ENCODE peak calls at places on chromosomes 16 and 17, in six cellular contexts. One of them, this sample, is unnamed.
A peak's percentile ranks its signal among the peaks of the same experiment; 100 is the strongest.

GRCh38 chr17:47199627-47200324 is 9.4 kb upstream of the MYL4 start:
- DNase-seq in HepG2: no peak
- DNase-seq in A549: no peak
- DNase-seq in GM12878: no peak
- DNase-seq in H1: no peak
- DNase-seq in IMR-90: no peak
- DNase-seq in this sample: no peak

GRCh38 chr16:13892301-13892700 is 27.7 kb upstream of the ERCC4 start:
- DNase-seq in A549: no peak
- DNase-seq in IMR-90: no peak
- DNase-seq in GM12878: no peak
- DNase-seq in HepG2: no peak
- DNase-seq in H1: no peak
- DNase-seq in this sample: no peak

GRCh38 chr17:6548578-6549330 is 7.6 kb downstream of the PITPNM3 start:
- DNase-seq in IMR-90: no peak
- DNase-seq in A549: no peak
- DNase-seq in H1: no peak
- DNase-seq in GM12878: peak; percentile 28
- DNase-seq in HepG2: peak; percentile 53
- DNase-seq in this sample: no peak

GRCh38 chr16:54657709-54658102 is 273.0 kb upstream of the IRX5 start:
- DNase-seq in HepG2: no peak
- DNase-seq in IMR-90: no peak
- DNase-seq in H1: no peak
- DNase-seq in A549: no peak
- DNase-seq in GM12878: no peak
- DNase-seq in this sample: no peak

GRCh38 chr16:71883193-71883848 is 661 bp downstream of the ZNF821 start:
- DNase-seq in IMR-90: peak; percentile 6
- DNase-seq in GM12878: no peak
- DNase-seq in HepG2: no peak
- DNase-seq in A549: no peak
- DNase-seq in H1: no peak
- DNase-seq in this sample: no peak

GRCh38 chr16:89908236-89908635 is 10.4 kb upstream of the MC1R start:
- DNase-seq in H1: no peak
- DNase-seq in A549: no peak
- DNase-seq in GM12878: no peak
- DNase-seq in IMR-90: no peak
- DNase-seq in HepG2: no peak
- DNase-seq in this sample: no peak

GRCh38 chr16:85006639-85007038 is 4.7 kb downstream of the ZDHHC7 start:
- DNase-seq in GM12878: no peak
- DNase-seq in A549: no peak
- DNase-seq in H1: no peak
- DNase-seq in IMR-90: peak; percentile 32
- DNase-seq in HepG2: no peak
- DNase-seq in this sample: no peak

GRCh38 chr17:38914741-38915638 is 10.4 kb upstream of the LASP1NB start:
- DNase-seq in HepG2: peak; percentile 93
- DNase-seq in A549: no peak
- DNase-seq in GM12878: no peak
- DNase-seq in IMR-90: no peak
- DNase-seq in H1: no peak
- DNase-seq in this sample: peak; percentile 67

GRCh38 chr17:33888455-33888854 is 366.6 kb upstream of the CCL2 start:
- DNase-seq in GM12878: no peak
- DNase-seq in HepG2: no peak
- DNase-seq in IMR-90: no peak
- DNase-seq in A549: no peak
- DNase-seq in H1: no peak
- DNase-seq in this sample: no peak

GRCh38 chr17:71440513-71440912 is 680.3 kb upstream of the SOX9 start:
- DNase-seq in IMR-90: peak; percentile 15
- DNase-seq in A549: no peak
- DNase-seq in HepG2: no peak
- DNase-seq in GM12878: no peak
- DNase-seq in H1: no peak
- DNase-seq in this sample: no peak

GRCh38 chr17:27560668-27561067 is 70.3 kb upstream of the LGALS9 start:
- DNase-seq in GM12878: no peak
- DNase-seq in H1: no peak
- DNase-seq in HepG2: no peak
- DNase-seq in IMR-90: peak; percentile 29
- DNase-seq in A549: no peak
- DNase-seq in this sample: no peak

GRCh38 chr17:27558341-27558740 is 72.6 kb upstream of the LGALS9 start:
- DNase-seq in A549: no peak
- DNase-seq in H1: no peak
- DNase-seq in IMR-90: no peak
- DNase-seq in HepG2: no peak
- DNase-seq in GM12878: no peak
- DNase-seq in this sample: no peak

GRCh38 chr17:27558842-27559505 is 72.0 kb upstream of the LGALS9 start:
- DNase-seq in A549: no peak
- DNase-seq in GM12878: no peak
- DNase-seq in HepG2: peak; percentile 91
- DNase-seq in IMR-90: no peak
- DNase-seq in H1: no peak
- DNase-seq in this sample: no peak

GRCh38 chr17:27559506-27559931 is 71.5 kb upstream of the LGALS9 start:
- DNase-seq in IMR-90: peak; percentile 87
- DNase-seq in H1: no peak
- DNase-seq in HepG2: peak; percentile 62
- DNase-seq in GM12878: no peak
- DNase-seq in A549: no peak
- DNase-seq in this sample: peak; percentile 54

DNA sequence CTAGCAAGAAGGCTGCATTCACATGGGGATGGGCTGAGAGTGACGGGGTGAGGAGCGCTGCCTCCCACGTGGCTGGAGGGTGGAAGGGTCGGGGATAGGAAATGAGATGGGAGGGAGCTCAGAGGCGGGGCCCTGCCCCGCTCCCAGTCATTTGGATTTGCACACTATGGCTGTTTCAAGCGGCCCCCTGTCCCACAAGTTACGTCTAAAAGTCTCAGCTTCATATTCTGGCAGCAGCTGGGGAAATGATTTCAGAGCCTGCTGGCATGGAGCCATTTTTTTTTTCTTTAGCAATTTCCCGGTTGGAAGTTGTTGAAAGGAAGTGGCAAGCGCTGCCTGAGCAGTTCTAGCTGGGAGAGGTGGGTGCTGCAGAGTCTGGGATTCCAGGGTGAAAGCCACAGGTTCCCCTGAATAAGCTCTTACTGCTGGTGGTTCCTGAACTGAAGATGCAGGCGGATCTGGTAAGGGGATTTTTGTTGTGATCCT is 70.9 kb upstream of the LGALS9 start:
- DNase-seq in H1: no peak
- DNase-seq in A549: no peak
- DNase-seq in IMR-90: peak; percentile 93
- DNase-seq in HepG2: no peak
- DNase-seq in GM12878: no peak
- DNase-seq in this sample: peak; percentile 58
- TF ChIP-seq RFX5 in H1: no peak
- TF ChIP-seq RFX5 in A549: no peak
- TF ChIP-seq RFX5 in IMR-90: no peak
- TF ChIP-seq RFX5 in HepG2: no peak
- TF ChIP-seq RFX5 in GM12878: no peak
- TF ChIP-seq RFX5 in this sample: no peak

DNA sequence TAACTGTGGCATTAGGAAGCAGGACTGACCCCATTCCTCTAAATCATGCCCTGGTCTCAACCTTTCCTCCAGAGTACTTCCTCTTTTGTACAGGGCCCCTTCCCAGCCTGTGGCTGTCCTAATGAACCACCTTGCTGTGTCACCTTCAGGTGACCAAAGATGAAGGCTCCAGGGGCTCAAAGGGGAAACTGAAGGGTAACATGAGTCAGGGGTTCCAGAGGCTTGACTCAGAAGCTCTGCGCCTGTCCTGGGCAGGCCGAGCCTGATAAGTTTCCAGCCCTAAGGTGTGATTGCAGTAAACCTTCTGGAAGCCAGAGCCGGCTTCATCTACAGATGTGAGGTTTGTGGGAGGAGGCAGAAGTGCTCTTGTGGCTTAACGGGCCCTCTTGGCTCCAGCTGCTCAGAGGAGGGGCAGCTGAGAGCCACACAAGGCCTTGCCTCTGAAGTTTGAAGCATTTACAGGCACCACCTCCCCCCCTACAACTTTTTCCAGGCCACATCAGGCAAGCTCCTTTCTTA is 149.8 kb downstream of the CLEC16A start:
- DNase-seq in A549: no peak
- DNase-seq in H1: no peak
- DNase-seq in GM12878: peak; percentile 53
- DNase-seq in HepG2: no peak
- DNase-seq in IMR-90: peak; percentile 86
- DNase-seq in this sample: no peak
- H3K27ac ChIP-seq in A549: no peak overlapping the region
- H3K27ac ChIP-seq in H1: no peak overlapping the region
- H3K27ac ChIP-seq in GM12878: peak overlapping the region; percentile 80
- H3K27ac ChIP-seq in HepG2: no peak overlapping the region
- H3K27ac ChIP-seq in IMR-90: peak overlapping the region; percentile 71
- H3K27ac ChIP-seq in this sample: no peak overlapping the region

GRCh38 chr16:23663918-23664317 is 14.8 kb upstream of the PLK1 start:
- DNase-seq in H1: no peak
- DNase-seq in A549: no peak
- DNase-seq in IMR-90: no peak
- DNase-seq in GM12878: no peak
- DNase-seq in HepG2: no peak
- DNase-seq in this sample: no peak
- TF ChIP-seq RFX5 in H1: no peak
- TF ChIP-seq RFX5 in A549: no peak
- TF ChIP-seq RFX5 in IMR-90: no peak
- TF ChIP-seq RFX5 in GM12878: no peak
- TF ChIP-seq RFX5 in HepG2: no peak
- TF ChIP-seq RFX5 in this sample: no peak

DNA sequence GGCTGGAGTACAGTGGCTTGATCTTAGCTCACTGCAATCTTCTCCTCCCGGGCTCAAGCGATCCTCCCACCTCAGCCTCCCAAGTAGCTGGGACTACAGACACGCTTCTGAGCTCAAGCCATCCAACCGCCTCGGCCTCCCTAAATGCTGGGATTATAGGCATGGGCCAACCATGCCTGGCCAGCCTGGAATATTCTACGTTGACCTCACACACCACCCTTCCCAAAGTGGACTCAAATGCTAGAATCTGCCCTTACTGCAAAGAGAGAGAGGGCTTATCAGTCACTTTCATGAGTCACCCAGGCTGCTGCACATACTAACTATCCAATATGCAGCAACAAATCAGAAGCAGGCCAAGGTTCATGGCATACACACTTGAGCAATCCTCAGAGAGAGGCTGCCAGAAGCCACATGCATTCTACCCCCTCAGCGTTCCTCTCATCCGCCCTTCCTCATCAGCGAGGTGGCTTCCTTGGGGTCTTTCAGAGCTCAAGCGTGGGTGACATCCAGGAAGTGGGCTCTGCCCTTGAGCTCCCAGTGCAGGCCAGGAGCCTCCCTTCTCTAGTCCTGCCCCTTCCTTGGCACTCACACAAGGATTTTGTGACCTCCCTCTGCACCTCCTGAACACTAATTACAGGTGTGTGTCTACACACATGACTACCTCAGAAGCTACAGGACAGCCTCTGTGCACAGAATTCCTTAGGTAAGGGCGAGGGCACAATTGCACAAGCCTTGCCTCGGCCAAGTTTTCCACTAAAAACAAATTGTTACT is 24.8 kb upstream of the SIAH1 start:
- DNase-seq in HepG2: peak; percentile 93
- DNase-seq in H1: no peak
- DNase-seq in GM12878: no peak
- DNase-seq in IMR-90: peak; percentile 96
- DNase-seq in A549: peak; percentile 72
- DNase-seq in this sample: no peak
- H3K27ac ChIP-seq in HepG2: no peak overlapping the region
- H3K27ac ChIP-seq in H1: no peak overlapping the region
- H3K27ac ChIP-seq in GM12878: no peak overlapping the region
- H3K27ac ChIP-seq in IMR-90: peak overlapping the region; percentile 76
- H3K27ac ChIP-seq in A549: peak overlapping the region; percentile 82
- H3K27ac ChIP-seq in this sample: no peak overlapping the region

GRCh38 chr16:3127745-3128144 is 7.1 kb upstream of the ZNF213 start:
- DNase-seq in GM12878: no peak
- DNase-seq in A549: no peak
- DNase-seq in IMR-90: no peak
- DNase-seq in HepG2: no peak
- DNase-seq in H1: peak; percentile 68
- DNase-seq in this sample: no peak
- TF ChIP-seq RFX5 in GM12878: no peak
- TF ChIP-seq RFX5 in A549: no peak
- TF ChIP-seq RFX5 in IMR-90: no peak
- TF ChIP-seq RFX5 in HepG2: no peak
- TF ChIP-seq RFX5 in H1: no peak
- TF ChIP-seq RFX5 in this sample: no peak

GRCh38 chr16:16151315-16151714 is 72.0 kb downstream of the ABCC6 start:
- DNase-seq in GM12878: no peak
- DNase-seq in A549: no peak
- DNase-seq in H1: no peak
- DNase-seq in IMR-90: peak; percentile 65
- DNase-seq in HepG2: no peak
- DNase-seq in this sample: no peak

GRCh38 chr16:16148755-16149154 is 74.5 kb downstream of the ABCC6 start:
- DNase-seq in GM12878: no peak
- DNase-seq in H1: no peak
- DNase-seq in HepG2: no peak
- DNase-seq in IMR-90: no peak
- DNase-seq in A549: no peak
- DNase-seq in this sample: no peak

GRCh38 chr16:16150878-16151152 is 72.5 kb downstream of the ABCC6 start:
- DNase-seq in HepG2: no peak
- DNase-seq in A549: no peak
- DNase-seq in H1: no peak
- DNase-seq in IMR-90: no peak
- DNase-seq in GM12878: no peak
- DNase-seq in this sample: no peak

GRCh38 chr16:16149710-16150116 is 73.6 kb downstream of the ABCC6 start:
- DNase-seq in IMR-90: no peak
- DNase-seq in HepG2: peak; percentile 76
- DNase-seq in A549: no peak
- DNase-seq in GM12878: no peak
- DNase-seq in H1: no peak
- DNase-seq in this sample: no peak

DNA sequence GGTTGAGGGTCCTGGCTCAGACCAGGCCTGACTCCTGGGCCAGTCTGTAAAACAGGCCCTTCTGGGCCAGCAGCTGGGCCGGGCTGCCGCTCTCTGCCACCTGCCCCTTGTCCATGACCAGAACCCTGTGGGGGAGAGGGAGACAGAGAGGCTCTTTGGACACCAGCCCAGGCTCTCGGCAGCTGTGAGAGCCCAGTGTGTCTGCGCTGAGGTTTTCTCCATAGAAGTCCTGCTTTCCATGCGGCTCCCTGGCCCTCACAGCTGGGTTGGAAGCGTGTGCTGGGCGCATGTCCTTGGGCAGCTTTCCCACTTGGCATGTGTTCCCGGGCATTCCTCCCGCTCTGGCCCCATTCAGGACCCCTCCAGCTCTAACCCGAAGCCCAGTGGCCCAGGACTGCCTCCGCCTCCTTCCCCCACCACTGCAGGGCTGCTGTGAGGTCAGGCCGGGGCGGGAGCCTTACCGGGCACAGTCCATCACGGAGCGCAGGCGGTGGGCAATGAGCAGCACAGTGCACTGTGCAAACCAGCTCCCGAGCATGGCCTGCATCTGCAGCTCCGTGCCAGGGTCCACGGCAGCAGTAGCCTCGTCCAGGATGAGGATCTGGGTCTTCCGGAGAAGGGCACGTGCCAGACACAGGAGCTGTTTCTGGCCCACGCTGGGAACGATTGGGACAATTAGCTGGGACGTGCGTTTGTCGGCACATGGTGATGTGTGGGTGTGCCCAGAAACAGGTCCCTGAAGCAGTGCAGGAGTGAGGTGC is 73.0 kb downstream of the ABCC6 start:
- DNase-seq in IMR-90: peak; percentile 76
- DNase-seq in HepG2: no peak
- DNase-seq in GM12878: no peak
- DNase-seq in H1: no peak
- DNase-seq in A549: no peak
- DNase-seq in this sample: peak; percentile 84
- H3K27ac ChIP-seq in IMR-90: peak overlapping the region; percentile 8
- H3K27ac ChIP-seq in HepG2: peak overlapping the region; percentile 60
- H3K27ac ChIP-seq in GM12878: no peak overlapping the region
- H3K27ac ChIP-seq in H1: no peak overlapping the region
- H3K27ac ChIP-seq in A549: no peak overlapping the region
- H3K27ac ChIP-seq in this sample: no peak overlapping the region